ENCODE peak calls at places on chromosomes 2 and 18, in eight cellular contexts. N, L, G, Q, D, W, U and V are unnamed samples. For H3K9me3 and H3K4me1, the result is how much of the 10 kb centered on the place peaks cover.

GRCh38 chr2:109069430-109070194 is 59.4 kb upstream of the SH3RF3 start:
- DNase-seq in U (peak), N (no peak), G (no peak), L (peak), D (no peak), W (no peak), Q (no peak), V (no peak)

GRCh38 chr18:28177828-28178635 is 1.1 kb upstream of the CDH2 start:
- DNase-seq in D (peak), U (peak), G (peak), L (peak), Q (peak), W (no peak), N (peak), V (no peak)

GRCh38 chr18:66682855-66683322 is 79.0 kb upstream of the CDH19 start:
- DNase-seq in N (peak), Q (no peak), W (no peak), L (no peak), U (no peak), D (no peak), G (no peak), V (no peak)

GRCh38 chr2:211751853-211752252 is 786.7 kb downstream of the ERBB4 start:
- DNase-seq in D (no peak), W (no peak), L (no peak), Q (no peak), U (no peak), G (no peak), N (no peak), V (no peak)

GRCh38 chr2:165018207-165018606 is 62.9 kb upstream of the SLC38A11 start:
- DNase-seq in Q (no peak), N (no peak), D (no peak), W (no peak), U (no peak), G (no peak), L (peak), V (no peak)

GRCh38 chr18:73728657-73729056 is 419.0 kb downstream of the FBXO15 start:
- DNase-seq in G (no peak), U (no peak), D (no peak), W (no peak), L (no peak), Q (no peak), N (no peak), V (no peak)

GRCh38 chr2:72579595-72580180 is 246.1 kb downstream of the EXOC6B start:
- DNase-seq in W (no peak), D (no peak), Q (no peak), U (peak), L (no peak), N (peak), G (no peak), V (no peak)

GRCh38 chr2:25981596-25982272 is 563 bp downstream of the KIF3C start:
- DNase-seq in W (peak), N (no peak), L (no peak), G (no peak), U (no peak), Q (no peak), D (peak), V (no peak)

GRCh38 chr2:196258407-196258806 is 87.0 kb upstream of the STK17B start:
- DNase-seq in W (no peak), U (no peak), N (no peak), G (no peak), L (no peak), D (no peak), Q (no peak), V (no peak)

GRCh38 chr2:79660552-79660951 is 147.7 kb downstream of the CTNNA2 start:
- DNase-seq in L (no peak), Q (no peak), G (no peak), D (no peak), N (no peak), U (no peak), W (no peak), V (no peak)

GRCh38 chr2:133240505-133241230 is 327.6 kb downstream of the NCKAP5 start:
- DNase-seq in N (peak), U (no peak), Q (no peak), L (no peak), G (no peak), W (no peak), D (no peak), V (no peak)

GRCh38 chr2:58976374-58977055 is 735.4 kb upstream of the FANCL start:
- DNase-seq in U (no peak), G (no peak), D (no peak), Q (no peak), W (no peak), L (no peak), N (no peak), V (no peak)

GRCh38 chr18:40917096-40917495 is 1037.9 kb upstream of the PIK3C3 start:
- DNase-seq in D (no peak), L (no peak), U (peak), W (no peak), G (no peak), Q (no peak), N (peak), V (no peak)

GRCh38 chr2:85998071-85998991 is 107.4 kb downstream of the POLR1A start:
- DNase-seq in Q (peak), D (no peak), G (no peak), U (no peak), N (peak), W (no peak), L (peak), V (no peak)

GRCh38 chr2:113005030-113005509 is at the start of gene IL36A:
- DNase-seq in D (no peak), N (no peak), L (no peak), Q (no peak), W (no peak), U (peak), G (no peak), V (no peak)

GRCh38 chr2:150587547-150588209 is 100.2 kb upstream of the RND3 start:
- DNase-seq in N (peak), G (no peak), L (no peak), U (no peak), W (no peak), D (no peak), Q (no peak), V (no peak)

GRCh38 chr18:22113144-22113813 is 56.1 kb upstream of the GATA6 start:
- DNase-seq in L (no peak), W (peak), N (no peak), Q (peak), D (no peak), G (peak), U (no peak), V (no peak)

GRCh38 chr2:142781146-142781545 is 96.3 kb upstream of the KYNU start:
- DNase-seq in Q (no peak), D (no peak), G (no peak), N (no peak), L (no peak), U (no peak), W (no peak), V (no peak)

GRCh38 chr2:4130651-4131050 is 427.3 kb downstream of the DCDC2C start:
- DNase-seq in W (no peak), N (no peak), Q (no peak), U (no peak), L (no peak), G (no peak), D (no peak), V (no peak)
- H3K9me3 ChIP-seq in W (under half), N (under half), Q (under half), U (under half), L (under half), G (under half), D (under half), V (under half)

DNA sequence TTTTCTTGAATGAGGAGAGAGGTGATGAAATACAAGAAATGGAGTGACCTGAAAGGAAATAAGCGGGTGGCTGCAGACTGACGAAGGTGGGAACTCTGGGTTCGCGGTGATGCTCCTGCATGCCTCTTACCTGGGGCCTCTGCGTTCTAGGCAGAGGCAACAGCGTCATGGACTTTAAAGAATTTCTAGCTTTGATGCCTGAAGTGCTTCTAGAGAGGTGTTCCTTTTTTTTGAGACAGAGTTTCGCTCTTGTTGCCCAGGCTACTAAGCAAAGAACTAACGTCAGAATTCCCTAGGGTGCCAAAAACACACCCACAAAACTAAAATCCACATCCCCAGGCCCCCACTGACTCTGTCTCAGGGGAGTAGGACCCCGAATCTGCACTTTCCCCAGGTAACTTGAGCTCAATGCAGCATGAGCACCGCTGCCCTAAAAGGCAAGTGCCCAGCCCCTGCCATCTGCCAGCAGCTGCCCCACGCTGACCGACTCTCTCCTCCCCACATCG is 110.5 kb upstream of the ID2 start:
- DNase-seq in G (no peak), N (no peak), Q (no peak), W (no peak), U (no peak), D (no peak), L (no peak), V (no peak)
- H3K4me1 ChIP-seq in G (under half), N (under half), Q (under half), W (under half), U (under half), D (under half), L (under half), V (under half)

DNA sequence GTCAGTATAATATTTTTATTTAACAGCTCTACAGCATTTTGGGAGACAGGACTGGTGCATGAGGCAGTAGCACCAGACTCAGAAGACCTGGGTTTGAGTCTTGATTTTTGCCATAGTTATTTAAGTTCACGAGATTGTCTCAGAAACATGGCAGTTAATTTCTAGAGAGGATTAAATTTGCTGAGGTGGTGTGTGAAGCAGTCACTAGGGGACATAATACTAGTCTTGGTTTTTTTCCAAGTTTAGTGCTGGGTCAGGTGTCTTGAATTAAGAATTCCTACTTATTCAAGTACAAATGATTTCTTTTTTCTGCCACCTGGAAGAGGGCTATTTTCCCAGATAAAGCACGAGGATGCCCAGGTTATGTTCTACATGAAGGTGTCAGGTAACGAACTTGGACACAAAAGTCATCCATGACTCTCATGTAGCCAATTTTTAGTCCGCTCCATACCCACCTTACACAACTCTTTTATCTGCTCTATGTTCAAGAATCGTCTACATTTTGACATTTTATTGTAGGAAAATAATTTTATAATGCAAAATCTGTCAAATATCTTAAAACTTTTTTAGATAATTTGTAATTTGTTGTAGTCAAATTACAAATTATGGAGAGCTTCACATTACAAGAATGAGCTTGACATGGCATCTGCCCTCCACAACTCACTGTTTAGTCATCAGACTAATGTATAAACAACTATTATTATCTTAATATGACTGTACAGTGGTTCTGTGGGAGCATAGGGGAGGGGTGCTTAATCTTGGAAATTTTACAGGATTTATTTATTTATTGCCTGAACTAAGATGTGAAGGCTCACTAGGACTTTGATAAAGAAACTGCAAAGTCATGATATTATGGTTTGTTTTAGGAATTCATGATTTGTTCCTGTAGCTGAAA is 1.6 kb downstream of the MARCHF7 start:
- DNase-seq in Q (no peak), D (no peak), L (no peak), U (peak), G (no peak), N (peak), W (no peak), V (no peak)
- TF ChIP-seq CTCF in Q (no peak), D (no peak), L (peak), U (no peak), G (no peak), N (no peak), W (no peak), V (no peak)

DNA sequence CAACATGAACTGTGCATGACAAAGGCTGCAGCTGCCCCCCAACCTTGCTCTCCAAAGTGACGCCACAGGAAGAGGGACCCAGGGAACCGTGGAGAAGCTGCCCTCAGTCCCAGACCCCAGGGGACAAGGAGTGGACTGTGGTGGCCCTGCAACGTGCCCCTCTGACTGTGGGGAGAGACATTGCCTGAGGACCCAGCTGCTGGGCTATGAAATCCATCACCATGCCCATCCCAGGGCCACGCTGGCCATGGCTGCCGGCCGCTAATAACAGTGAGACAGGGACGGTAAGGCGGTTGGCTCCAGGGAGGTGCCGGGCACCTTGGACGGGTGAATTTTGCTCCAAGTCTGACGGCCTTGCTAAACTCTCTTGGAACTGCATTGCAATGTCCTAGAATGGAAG is 211.3 kb upstream of the HDAC4 start:
- DNase-seq in G (no peak), U (no peak), L (no peak), N (no peak), Q (no peak), D (no peak), W (no peak), V (peak)
- H3K9me3 ChIP-seq in G (under half), U (under half), L (under half), N (under half), Q (under half), D (under half), W (under half), V (under half)